ENCODE peak calls at places on chromosome 5, in six cellular contexts. One of them, this sample, is unnamed.

GRCh38 chr5:176529824-176530195 is 7.4 kb downstream of the RNF44 start:
- DNase-seq in WTC11: no peak
- DNase-seq in MM.1S: no peak
- DNase-seq in HL-60: no peak
- DNase-seq in suprapubic skin: no peak
- DNase-seq in ovary: no peak
- DNase-seq in this sample: no peak

GRCh38 chr5:79800979-79801827 is 111.6 kb downstream of the CMYA5 start:
- DNase-seq in WTC11: no peak
- DNase-seq in MM.1S: peak; percentile 50
- DNase-seq in HL-60: no peak
- DNase-seq in suprapubic skin: no peak
- DNase-seq in ovary: no peak
- DNase-seq in this sample: no peak

GRCh38 chr5:59079622-59080620 is 497.0 kb downstream of the RAB3C start:
- DNase-seq in WTC11: no peak
- DNase-seq in MM.1S: no peak
- DNase-seq in HL-60: no peak
- DNase-seq in suprapubic skin: no peak
- DNase-seq in ovary: no peak
- DNase-seq in this sample: no peak

GRCh38 chr5:82885657-82886389 is 191.4 kb downstream of the TMEM167A start:
- DNase-seq in WTC11: no peak
- DNase-seq in MM.1S: peak; percentile 19
- DNase-seq in HL-60: no peak
- DNase-seq in suprapubic skin: no peak
- DNase-seq in ovary: no peak
- DNase-seq in this sample: no peak

GRCh38 chr5:92916036-92916435 is 665.0 kb downstream of the NR2F1-AS1 start:
- DNase-seq in WTC11: no peak
- DNase-seq in MM.1S: no peak
- DNase-seq in HL-60: no peak
- DNase-seq in suprapubic skin: no peak
- DNase-seq in ovary: no peak
- DNase-seq in this sample: no peak

GRCh38 chr5:76548525-76549229 is 74.5 kb downstream of the F2RL2 start:
- DNase-seq in WTC11: no peak
- DNase-seq in MM.1S: no peak
- DNase-seq in HL-60: no peak
- DNase-seq in suprapubic skin: no peak
- DNase-seq in ovary: no peak
- DNase-seq in this sample: no peak

GRCh38 chr5:157225463-157226422 is 40.2 kb upstream of the CYFIP2 start:
- DNase-seq in WTC11: no peak
- DNase-seq in MM.1S: no peak
- DNase-seq in HL-60: no peak
- DNase-seq in suprapubic skin: no peak
- DNase-seq in ovary: no peak
- DNase-seq in this sample: no peak

GRCh38 chr5:79934681-79935080 is 56.4 kb downstream of the MTX3 start:
- DNase-seq in WTC11: no peak
- DNase-seq in MM.1S: no peak
- DNase-seq in HL-60: no peak
- DNase-seq in suprapubic skin: no peak
- DNase-seq in ovary: no peak
- DNase-seq in this sample: no peak

GRCh38 chr5:93299596-93300308 is 281.3 kb downstream of the NR2F1-AS1 start:
- DNase-seq in WTC11: peak; percentile 44
- DNase-seq in MM.1S: no peak
- DNase-seq in HL-60: no peak
- DNase-seq in suprapubic skin: no peak
- DNase-seq in ovary: no peak
- DNase-seq in this sample: no peak

GRCh38 chr5:16700081-16700480 is 83.3 kb upstream of the RETREG1 start:
- DNase-seq in WTC11: no peak
- DNase-seq in MM.1S: no peak
- DNase-seq in HL-60: no peak
- DNase-seq in suprapubic skin: no peak
- DNase-seq in ovary: no peak
- DNase-seq in this sample: no peak

GRCh38 chr5:147539053-147539452 is 29.2 kb upstream of the DPYSL3 start:
- DNase-seq in WTC11: no peak
- DNase-seq in MM.1S: no peak
- DNase-seq in HL-60: no peak
- DNase-seq in suprapubic skin: no peak
- DNase-seq in ovary: no peak
- DNase-seq in this sample: no peak

GRCh38 chr5:157575096-157575872 is at the start of gene ADAM19:
- DNase-seq in WTC11: peak; percentile 73
- DNase-seq in MM.1S: no peak
- DNase-seq in HL-60: no peak
- DNase-seq in suprapubic skin: no peak
- DNase-seq in ovary: peak; percentile 66
- DNase-seq in this sample: peak; percentile 55

GRCh38 chr5:81302596-81302995 is 1.2 kb downstream of the ZCCHC9 start:
- DNase-seq in WTC11: no peak
- DNase-seq in MM.1S: no peak
- DNase-seq in HL-60: no peak
- DNase-seq in suprapubic skin: no peak
- DNase-seq in ovary: no peak
- DNase-seq in this sample: no peak

GRCh38 chr5:175214152-175214551 is 229.8 kb downstream of the DRD1 start:
- DNase-seq in WTC11: no peak
- DNase-seq in MM.1S: no peak
- DNase-seq in HL-60: no peak
- DNase-seq in suprapubic skin: no peak
- DNase-seq in ovary: no peak
- DNase-seq in this sample: no peak

GRCh38 chr5:43483210-43484048 is at the start of gene TMEM267:
- DNase-seq in WTC11: peak; percentile 84
- DNase-seq in MM.1S: peak; percentile 96
- DNase-seq in HL-60: peak; percentile 76
- DNase-seq in suprapubic skin: peak; percentile 94
- DNase-seq in ovary: peak; percentile 92
- DNase-seq in this sample: peak; percentile 75

GRCh38 chr5:97629281-97629680 is 446.2 kb upstream of the RIOK2 start:
- DNase-seq in WTC11: no peak
- DNase-seq in MM.1S: no peak
- DNase-seq in HL-60: no peak
- DNase-seq in suprapubic skin: peak; percentile 53
- DNase-seq in ovary: peak; percentile 38
- DNase-seq in this sample: peak; percentile 9

GRCh38 chr5:138708761-138709160 is 44.5 kb upstream of the CTNNA1 start:
- DNase-seq in WTC11: no peak
- DNase-seq in MM.1S: no peak
- DNase-seq in HL-60: no peak
- DNase-seq in suprapubic skin: no peak
- DNase-seq in ovary: no peak
- DNase-seq in this sample: no peak

GRCh38 chr5:141821430-141821925 is 56.7 kb downstream of the PCDH1 start:
- DNase-seq in WTC11: no peak
- DNase-seq in MM.1S: no peak
- DNase-seq in HL-60: no peak
- DNase-seq in suprapubic skin: no peak
- DNase-seq in ovary: no peak
- DNase-seq in this sample: no peak

GRCh38 chr5:109275919-109276318 is 133.9 kb downstream of the PJA2 start:
- DNase-seq in WTC11: no peak
- DNase-seq in MM.1S: no peak
- DNase-seq in HL-60: no peak
- DNase-seq in suprapubic skin: no peak
- DNase-seq in ovary: no peak
- DNase-seq in this sample: no peak

GRCh38 chr5:2183154-2184023 is 300.7 kb upstream of the IRX4 start:
- DNase-seq in WTC11: no peak
- DNase-seq in MM.1S: no peak
- DNase-seq in HL-60: no peak
- DNase-seq in suprapubic skin: no peak
- DNase-seq in ovary: no peak
- DNase-seq in this sample: no peak

GRCh38 chr5:156838966-156839365 is 11.1 kb upstream of the PPP1R2B start:
- DNase-seq in WTC11: no peak
- DNase-seq in MM.1S: no peak
- DNase-seq in HL-60: no peak
- DNase-seq in suprapubic skin: no peak
- DNase-seq in ovary: no peak
- DNase-seq in this sample: no peak

GRCh38 chr5:104540448-104540847 is 977.9 kb upstream of the NUDT12 start:
- DNase-seq in WTC11: no peak
- DNase-seq in MM.1S: no peak
- DNase-seq in HL-60: no peak
- DNase-seq in suprapubic skin: no peak
- DNase-seq in ovary: peak; percentile 16
- DNase-seq in this sample: no peak

GRCh38 chr5:6177926-6178325 is 200.4 kb downstream of the MED10 start:
- DNase-seq in WTC11: no peak
- DNase-seq in MM.1S: no peak
- DNase-seq in HL-60: no peak
- DNase-seq in suprapubic skin: no peak
- DNase-seq in ovary: no peak
- DNase-seq in this sample: no peak

GRCh38 chr5:150307617-150308426 is 5.1 kb upstream of the ARSI start:
- DNase-seq in WTC11: no peak
- DNase-seq in MM.1S: no peak
- DNase-seq in HL-60: no peak
- DNase-seq in suprapubic skin: no peak
- DNase-seq in ovary: no peak
- DNase-seq in this sample: no peak

GRCh38 chr5:53035868-53036381 is 46.8 kb downstream of the ITGA2 start:
- DNase-seq in WTC11: no peak
- DNase-seq in MM.1S: no peak
- DNase-seq in HL-60: no peak
- DNase-seq in suprapubic skin: no peak
- DNase-seq in ovary: no peak
- DNase-seq in this sample: peak; percentile 5

GRCh38 chr5:170509323-170509660 is 5.5 kb downstream of the KCNIP1 start:
- DNase-seq in WTC11: no peak
- DNase-seq in MM.1S: no peak
- DNase-seq in HL-60: no peak
- DNase-seq in suprapubic skin: no peak
- DNase-seq in ovary: no peak
- DNase-seq in this sample: no peak

GRCh38 chr5:33400675-33401074 is 40.1 kb upstream of the TARS1 start:
- DNase-seq in WTC11: no peak
- DNase-seq in MM.1S: no peak
- DNase-seq in HL-60: no peak
- DNase-seq in suprapubic skin: no peak
- DNase-seq in ovary: no peak
- DNase-seq in this sample: no peak

GRCh38 chr5:71865202-71865601 is 146.1 kb downstream of the CARTPT start:
- DNase-seq in WTC11: no peak
- DNase-seq in MM.1S: no peak
- DNase-seq in HL-60: no peak
- DNase-seq in suprapubic skin: no peak
- DNase-seq in ovary: no peak
- DNase-seq in this sample: no peak

GRCh38 chr5:147911427-147911826 is 5.1 kb upstream of the C5orf46 start:
- DNase-seq in WTC11: no peak
- DNase-seq in MM.1S: no peak
- DNase-seq in HL-60: no peak
- DNase-seq in suprapubic skin: no peak
- DNase-seq in ovary: no peak
- DNase-seq in this sample: no peak

GRCh38 chr5:98904786-98905185 is 24.0 kb downstream of the CHD1 start:
- DNase-seq in WTC11: no peak
- DNase-seq in MM.1S: no peak
- DNase-seq in HL-60: no peak
- DNase-seq in suprapubic skin: no peak
- DNase-seq in ovary: no peak
- DNase-seq in this sample: no peak

DNA sequence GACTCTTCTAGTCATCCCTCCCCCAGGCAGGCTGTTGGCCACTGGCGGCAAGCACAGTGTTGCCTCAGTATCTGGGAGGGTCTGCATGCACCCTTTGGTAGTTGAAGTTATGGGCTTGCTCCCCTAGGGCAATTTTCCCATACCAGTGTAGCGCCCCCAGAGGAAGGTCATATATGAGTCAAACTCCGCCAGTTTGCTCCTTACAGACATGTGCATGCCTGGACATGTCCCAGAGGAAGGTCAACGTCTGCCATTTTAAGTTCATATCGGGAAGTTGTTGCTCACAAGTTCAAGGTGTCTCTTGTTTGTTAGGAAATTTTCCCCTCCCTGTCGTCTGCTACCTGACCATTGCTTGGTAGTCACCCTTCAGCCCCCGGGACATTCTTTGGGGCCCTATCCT is 51.3 kb upstream of the MROH2B start:
- DNase-seq in WTC11: peak; percentile 18
- DNase-seq in MM.1S: no peak
- DNase-seq in HL-60: no peak
- DNase-seq in suprapubic skin: no peak
- DNase-seq in ovary: no peak
- DNase-seq in this sample: no peak
- TF ChIP-seq CTCF in WTC11: no peak
- TF ChIP-seq CTCF in MM.1S: no peak
- TF ChIP-seq CTCF in HL-60: no peak
- TF ChIP-seq CTCF in suprapubic skin: no peak
- TF ChIP-seq CTCF in ovary: no peak
- TF ChIP-seq CTCF in this sample: no peak

GRCh38 chr5:31329722-31330121 is 136.2 kb downstream of the CDH6 start:
- DNase-seq in WTC11: no peak
- DNase-seq in MM.1S: no peak
- DNase-seq in HL-60: no peak
- DNase-seq in suprapubic skin: no peak
- DNase-seq in ovary: no peak
- DNase-seq in this sample: no peak
- TF ChIP-seq CTCF in WTC11: no peak
- TF ChIP-seq CTCF in MM.1S: no peak
- TF ChIP-seq CTCF in HL-60: no peak
- TF ChIP-seq CTCF in suprapubic skin: no peak
- TF ChIP-seq CTCF in ovary: no peak
- TF ChIP-seq CTCF in this sample: no peak

GRCh38 chr5:102090770-102091169 is 205.3 kb downstream of the SLCO4C1 start:
- DNase-seq in WTC11: peak; percentile 30
- DNase-seq in MM.1S: peak; percentile 40
- DNase-seq in HL-60: no peak
- DNase-seq in suprapubic skin: no peak
- DNase-seq in ovary: no peak
- DNase-seq in this sample: no peak
- TF ChIP-seq CTCF in WTC11: no peak
- TF ChIP-seq CTCF in MM.1S: peak; percentile 52
- TF ChIP-seq CTCF in HL-60: no peak
- TF ChIP-seq CTCF in suprapubic skin: no peak
- TF ChIP-seq CTCF in ovary: no peak
- TF ChIP-seq CTCF in this sample: peak; percentile 64

DNA sequence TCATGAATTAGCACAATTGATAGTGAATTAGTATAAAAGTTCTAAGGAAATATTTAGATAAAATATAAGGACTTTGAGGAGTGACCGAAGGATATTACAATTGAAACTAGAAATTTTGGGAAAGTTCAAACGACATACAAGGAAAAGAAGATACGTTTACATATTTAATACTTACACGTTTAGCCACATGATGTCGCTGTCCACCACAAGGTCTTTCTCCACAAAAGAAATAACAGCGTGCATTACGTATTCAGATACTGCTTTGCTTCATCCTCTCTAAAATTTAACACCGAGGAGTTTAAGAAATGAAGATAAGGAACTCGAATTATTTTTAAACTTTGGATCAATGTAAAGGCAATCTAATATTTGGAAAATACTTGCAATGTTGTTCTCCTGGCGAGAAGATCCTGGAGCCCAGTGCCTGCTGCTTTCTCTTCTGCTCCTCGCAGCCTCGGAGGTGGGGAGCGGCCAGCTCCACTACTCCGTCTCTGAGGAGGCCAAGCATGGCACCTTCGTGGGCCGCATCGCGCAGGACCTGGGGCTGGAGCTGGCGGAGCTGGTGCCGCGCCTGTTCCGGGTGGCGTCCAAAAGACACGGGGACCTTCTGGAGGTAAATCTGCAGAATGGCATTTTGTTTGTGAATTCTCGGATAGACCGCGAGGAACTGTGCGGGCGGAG is at the start of gene PCDHA3:
- DNase-seq in WTC11: no peak
- DNase-seq in MM.1S: no peak
- DNase-seq in HL-60: no peak
- DNase-seq in suprapubic skin: no peak
- DNase-seq in ovary: no peak
- DNase-seq in this sample: no peak
- TF ChIP-seq CTCF in WTC11: no peak
- TF ChIP-seq CTCF in MM.1S: peak; percentile 30
- TF ChIP-seq CTCF in HL-60: no peak
- TF ChIP-seq CTCF in suprapubic skin: no peak
- TF ChIP-seq CTCF in ovary: no peak
- TF ChIP-seq CTCF in this sample: no peak